ENCODE peak calls at places on chromosome 15, in eight cellular contexts. R is DND-41; T is natural killer cell; F is Kasumi-1; D is HFF-Myc; A is CD4-positive, alpha-beta T cell; X is psoas muscle; O is HuH-7. L is an unnamed sample.

GRCh38 chr15:66178531-66178910 is 75.0 kb downstream of the MEGF11 start:
- DNase-seq in R (no peak), T (no peak), F (no peak), D (no peak), A (no peak), X (no peak), O (no peak), L (no peak)

GRCh38 chr15:87387681-87388240 is 868.8 kb downstream of the NTRK3 start:
- DNase-seq in R (no peak), T (no peak), F (no peak), D (no peak), A (no peak), X (no peak), O (no peak), L (no peak)

GRCh38 chr15:99421172-99421656 is 144.6 kb upstream of the MEF2A start:
- DNase-seq in R (no peak), T (no peak), F (no peak), D (no peak), A (peak), X (no peak), O (peak), L (peak)

GRCh38 chr15:75104804-75105557 is 81.6 kb downstream of the PPCDC start:
- DNase-seq in R (no peak), T (no peak), F (peak), D (peak), A (no peak), X (no peak), O (peak), L (no peak)

GRCh38 chr15:69340243-69340991 is 41.7 kb downstream of the PAQR5 start:
- DNase-seq in R (no peak), T (no peak), F (no peak), D (no peak), A (no peak), X (no peak), O (no peak), L (no peak)

GRCh38 chr15:99434506-99435137 is 131.2 kb upstream of the MEF2A start:
- DNase-seq in R (no peak), T (peak), F (no peak), D (no peak), A (no peak), X (peak), O (no peak), L (no peak)

GRCh38 chr15:89745768-89746167 is 5.3 kb downstream of the MESP1 start:
- DNase-seq in R (no peak), T (no peak), F (no peak), D (no peak), A (no peak), X (no peak), O (no peak), L (no peak)

GRCh38 chr15:90979582-90979981 is 14.8 kb downstream of the PRC1 start:
- DNase-seq in R (no peak), T (no peak), F (no peak), D (no peak), A (no peak), X (no peak), O (no peak), L (no peak)

GRCh38 chr15:25683911-25684310 is 179.2 kb downstream of the ATP10A start:
- DNase-seq in R (no peak), T (no peak), F (no peak), D (no peak), A (no peak), X (no peak), O (no peak), L (no peak)